ENCODE peak calls at places on chromosomes 7 and 10, in eight cellular contexts. M, I, D, Y, J, G, W and T are unnamed samples.

GRCh38 chr7:30790391-30790790 is 19.2 kb downstream of the MINDY4 start:
- DNase-seq in W (no peak), M (no peak), I (no peak), J (no peak), G (no peak), Y (no peak), D (no peak), T (no peak)

GRCh38 chr10:124287071-124287685 is 131.5 kb downstream of the OAT start:
- DNase-seq in J (peak), W (no peak), I (no peak), Y (no peak), M (no peak), D (no peak), G (no peak), T (no peak)

GRCh38 chr7:102205915-102206314 is 80.8 kb upstream of the SH2B2 start:
- DNase-seq in W (no peak), Y (no peak), G (no peak), J (no peak), I (no peak), D (no peak), M (no peak), T (no peak)

GRCh38 chr10:30825495-30825894 is 195.9 kb upstream of the LYZL2 start:
- DNase-seq in I (no peak), M (no peak), G (no peak), W (no peak), Y (no peak), J (peak), D (no peak), T (no peak)

GRCh38 chr7:151633516-151633812 is 113.8 kb upstream of the RHEB start:
- DNase-seq in I (no peak), W (no peak), Y (no peak), D (no peak), J (no peak), G (no peak), M (no peak), T (no peak)

GRCh38 chr10:121510201-121510771 is 88.0 kb downstream of the FGFR2 start:
- DNase-seq in M (no peak), D (no peak), W (no peak), Y (no peak), I (no peak), G (no peak), J (no peak), T (no peak)

GRCh38 chr7:70259497-70259896 is 661.2 kb downstream of the AUTS2 start:
- DNase-seq in G (no peak), J (no peak), Y (no peak), I (no peak), M (no peak), W (no peak), D (no peak), T (peak)

GRCh38 chr7:98733036-98733435 is 116.0 kb downstream of the NPTX2 start:
- DNase-seq in W (peak), D (peak), I (no peak), G (no peak), J (peak), M (peak), Y (no peak), T (peak)

GRCh38 chr10:121935702-121936101 is 7.9 kb upstream of the ATE1 start:
- DNase-seq in J (no peak), I (no peak), Y (no peak), M (peak), G (no peak), W (no peak), D (no peak), T (no peak)

GRCh38 chr7:50962962-50963374 is 180.3 kb upstream of the GRB10 start:
- DNase-seq in W (no peak), D (no peak), M (peak), J (no peak), G (peak), Y (peak), I (no peak), T (peak)

GRCh38 chr7:152661479-152661878 is 14.5 kb downstream of the XRCC2 start:
- DNase-seq in J (no peak), D (no peak), Y (no peak), M (no peak), G (no peak), I (no peak), W (no peak), T (no peak)

GRCh38 chr10:89392974-89393373 is 551 bp downstream of the IFIT1 start:
- DNase-seq in D (peak), I (no peak), M (peak), W (no peak), Y (no peak), J (no peak), G (no peak), T (no peak)

GRCh38 chr7:93146465-93147127 is 1.6 kb downstream of the SAMD9L start:
- DNase-seq in W (no peak), J (no peak), I (no peak), G (no peak), D (no peak), M (peak), Y (no peak), T (no peak)

GRCh38 chr10:28991738-28992270 is 297.1 kb upstream of the LYZL1 start:
- DNase-seq in D (peak), M (peak), J (no peak), G (peak), W (no peak), Y (peak), I (peak), T (peak)

GRCh38 chr7:52838981-52839411 is 196.4 kb upstream of the POM121L12 start:
- DNase-seq in D (no peak), W (no peak), M (no peak), I (no peak), Y (no peak), G (no peak), J (no peak), T (no peak)

GRCh38 chr10:72794260-72794659 is 99.3 kb upstream of the OIT3 start:
- DNase-seq in G (no peak), J (no peak), Y (no peak), D (peak), W (no peak), I (no peak), M (peak), T (no peak)

GRCh38 chr7:99839560-99840011 is 11.8 kb downstream of the CYP3A43 start:
- DNase-seq in I (no peak), D (no peak), M (peak), G (no peak), J (no peak), W (no peak), Y (peak), T (peak)

GRCh38 chr10:21497177-21497807 is 28.2 kb downstream of the SKIDA1 start:
- DNase-seq in D (peak), J (peak), I (no peak), Y (peak), G (peak), W (no peak), M (peak), T (peak)

GRCh38 chr10:114499630-114500190 is 95.4 kb upstream of the AFAP1L2 start:
- DNase-seq in D (no peak), G (no peak), W (no peak), M (no peak), I (no peak), J (no peak), Y (peak), T (no peak)

GRCh38 chr10:13003004-13003403 is 1.5 kb upstream of the CCDC3 start:
- DNase-seq in W (no peak), M (no peak), G (no peak), J (no peak), I (no peak), Y (no peak), D (no peak), T (no peak)

GRCh38 chr10:79502561-79503309 is 9.6 kb upstream of the EIF5AL1 start:
- DNase-seq in I (no peak), Y (no peak), D (no peak), J (no peak), G (no peak), W (no peak), M (peak), T (no peak)

GRCh38 chr10:29841724-29842649 is 207.2 kb upstream of the SVIL start:
- DNase-seq in J (no peak), I (no peak), G (peak), W (no peak), Y (peak), D (no peak), M (peak), T (peak)

GRCh38 chr7:57579454-57579853 is 129.5 kb downstream of the ZNF716 start:
- DNase-seq in J (no peak), D (no peak), M (no peak), Y (no peak), I (no peak), W (no peak), G (no peak), T (no peak)

GRCh38 chr7:136138991-136139390 is 161.8 kb upstream of the MTPN start:
- DNase-seq in D (no peak), W (no peak), J (no peak), G (no peak), M (no peak), Y (no peak), I (no peak), T (no peak)

GRCh38 chr7:155357573-155358041 is 59.9 kb downstream of the INSIG1 start:
- DNase-seq in J (no peak), D (no peak), G (no peak), I (no peak), W (no peak), Y (no peak), M (no peak), T (no peak)